ENCODE peak calls at places on chromosomes 4 and X, in nine cellular contexts. Q is HCT116, O is left lung, L is ovary, Y is heart left ventricle, C is psoas muscle, E is left ventricle myocardium inferior, U is IMR-90, J is MM.1S. X is an unnamed sample. For H3K4me1, the result is how much of the 10 kb centered on the place peaks cover.

GRCh38 chr4:165763640-165764039 is 109.4 kb upstream of the TLL1 start:
- DNase-seq in C (no peak), Q (no peak), J (no peak), Y (no peak), E (no peak), L (no peak), O (no peak), U (no peak), X (no peak)

GRCh38 chr4:151238477-151238876 is 38.5 kb upstream of the PRSS48 start:
- DNase-seq in U (peak), E (no peak), C (no peak), Y (no peak), L (no peak), Q (no peak), J (no peak), O (no peak), X (no peak)

GRCh38 chr4:47831026-47831689 is 6.7 kb downstream of the CORIN start:
- DNase-seq in C (peak), L (no peak), J (no peak), Y (no peak), U (no peak), Q (no peak), E (no peak), O (no peak), X (no peak)

GRCh38 chr4:14110407-14110806 is 482.9 kb upstream of the BOD1L1 start:
- DNase-seq in U (peak), C (no peak), L (no peak), Q (no peak), Y (no peak), J (no peak), O (no peak), E (no peak), X (no peak)

GRCh38 chrX:112521658-112522057 is 158.1 kb downstream of the LHFPL1 start:
- DNase-seq in C (no peak), Y (no peak), U (no peak), E (no peak), Q (no peak), L (no peak), O (no peak), J (no peak), X (no peak)

GRCh38 chr4:33628296-33628695 is 2616.0 kb downstream of the ARAP2 start:
- DNase-seq in Q (no peak), E (no peak), C (no peak), O (no peak), Y (no peak), J (no peak), L (no peak), U (no peak), X (no peak)

GRCh38 chr4:86089053-86089452 is 270.8 kb downstream of the MAPK10 start:
- DNase-seq in E (no peak), O (no peak), J (no peak), C (no peak), Y (no peak), U (no peak), L (no peak), Q (no peak), X (no peak)

GRCh38 chr4:20544645-20545044 is 155.6 kb upstream of the PACRGL start:
- DNase-seq in C (no peak), Q (peak), L (no peak), U (peak), E (no peak), J (peak), Y (no peak), O (no peak), X (no peak)

GRCh38 chrX:129777218-129777768 is 2.5 kb upstream of the SASH3 start:
- DNase-seq in Y (peak), O (peak), E (peak), J (peak), L (no peak), U (no peak), C (peak), Q (no peak), X (peak)

GRCh38 chrX:96453139-96453538 is 231.5 kb upstream of the DIAPH2 start:
- DNase-seq in Q (no peak), C (no peak), J (no peak), L (no peak), O (no peak), U (no peak), Y (no peak), E (no peak), X (no peak)

GRCh38 chrX:16386126-16386525 is 218.8 kb downstream of the MAGEB17 start:
- DNase-seq in U (peak), E (no peak), O (no peak), C (no peak), L (no peak), Q (no peak), J (no peak), Y (no peak), X (no peak)

GRCh38 chr4:52657630-52658501 is 1.2 kb downstream of the USP46 start:
- DNase-seq in O (peak), U (peak), E (no peak), Y (peak), Q (peak), J (no peak), C (peak), L (peak), X (no peak)

GRCh38 chr4:98747659-98748091 is 89.3 kb upstream of the TSPAN5 start:
- DNase-seq in L (no peak), Y (no peak), O (no peak), Q (peak), E (no peak), U (no peak), C (no peak), J (no peak), X (no peak)

GRCh38 chrX:132751043-132751690 is 207.3 kb downstream of the HS6ST2 start:
- DNase-seq in Y (no peak), O (no peak), U (no peak), J (peak), E (no peak), Q (no peak), C (no peak), L (no peak), X (no peak)

GRCh38 chrX:46327229-46328081 is 217.8 kb downstream of the ZNF674 start:
- DNase-seq in J (no peak), O (peak), E (peak), Y (no peak), Q (peak), U (no peak), L (no peak), C (no peak), X (peak)

GRCh38 chr4:145507636-145508035 is 26.0 kb downstream of the SMAD1 start:
- DNase-seq in O (no peak), J (peak), Y (no peak), E (no peak), C (no peak), Q (no peak), U (peak), L (no peak), X (no peak)

GRCh38 chr4:738781-739280 is 33.2 kb downstream of the PCGF3 start:
- DNase-seq in U (no peak), J (no peak), Q (no peak), E (no peak), C (no peak), O (no peak), Y (no peak), L (no peak), X (no peak)

GRCh38 chr4:8771258-8771590 is 100.4 kb downstream of the HMX1 start:
- DNase-seq in E (peak), J (no peak), U (no peak), Y (peak), Q (no peak), O (peak), C (peak), L (peak), X (peak)

GRCh38 chr4:5636766-5637670 is 71.3 kb downstream of the EVC2 start:
- DNase-seq in C (no peak), O (no peak), U (no peak), Y (no peak), E (no peak), Q (no peak), J (no peak), L (no peak), X (no peak)

GRCh38 chr4:75985116-75985515 is 5.6 kb downstream of the SDAD1 start:
- DNase-seq in L (no peak), C (no peak), Y (no peak), U (peak), O (no peak), Q (no peak), J (no peak), E (no peak), X (no peak)

GRCh38 chr4:120870279-120870673 is 52.2 kb downstream of the PRDM5 start:
- DNase-seq in O (no peak), L (no peak), C (no peak), E (no peak), J (no peak), Y (no peak), U (no peak), Q (no peak), X (no peak)

GRCh38 chrX:5683996-5684395 is 544.7 kb downstream of the NLGN4X start:
- DNase-seq in C (no peak), Y (no peak), L (no peak), U (no peak), J (peak), Q (no peak), E (no peak), O (no peak), X (no peak)

GRCh38 chr4:83709627-83710026 is 173.7 kb downstream of the GPAT3 start:
- DNase-seq in J (no peak), U (no peak), C (no peak), Q (no peak), O (no peak), E (no peak), L (no peak), Y (no peak), X (no peak)

GRCh38 chr4:26032142-26032541 is 118.1 kb downstream of the SMIM20 start:
- DNase-seq in E (no peak), L (no peak), U (peak), Y (no peak), C (no peak), Q (no peak), J (no peak), O (no peak), X (no peak)

GRCh38 chr4:9979101-9979815 is 42.0 kb downstream of the SLC2A9 start:
- DNase-seq in U (no peak), J (no peak), E (no peak), Y (no peak), C (no peak), L (no peak), O (no peak), Q (no peak), X (no peak)

GRCh38 chr4:152939655-152940054 is 3.5 kb downstream of the FHDC1 start:
- DNase-seq in Y (no peak), U (no peak), E (no peak), C (no peak), Q (no peak), L (no peak), J (no peak), O (no peak), X (no peak)

GRCh38 chr4:176262243-176262642 is 6.8 kb downstream of the ASB5 start:
- DNase-seq in U (no peak), J (no peak), O (no peak), C (no peak), E (no peak), Q (no peak), Y (no peak), L (no peak), X (no peak)

GRCh38 chr4:33111106-33111505 is 2390.9 kb downstream of the PCDH7 start:
- DNase-seq in L (no peak), Q (no peak), E (no peak), C (no peak), U (no peak), O (no peak), J (no peak), Y (no peak), X (no peak)

GRCh38 chrX:20218809-20219505 is 47.8 kb downstream of the RPS6KA3 start:
- DNase-seq in C (no peak), U (peak), O (no peak), Y (no peak), E (no peak), L (no peak), J (no peak), Q (no peak), X (no peak)

DNA sequence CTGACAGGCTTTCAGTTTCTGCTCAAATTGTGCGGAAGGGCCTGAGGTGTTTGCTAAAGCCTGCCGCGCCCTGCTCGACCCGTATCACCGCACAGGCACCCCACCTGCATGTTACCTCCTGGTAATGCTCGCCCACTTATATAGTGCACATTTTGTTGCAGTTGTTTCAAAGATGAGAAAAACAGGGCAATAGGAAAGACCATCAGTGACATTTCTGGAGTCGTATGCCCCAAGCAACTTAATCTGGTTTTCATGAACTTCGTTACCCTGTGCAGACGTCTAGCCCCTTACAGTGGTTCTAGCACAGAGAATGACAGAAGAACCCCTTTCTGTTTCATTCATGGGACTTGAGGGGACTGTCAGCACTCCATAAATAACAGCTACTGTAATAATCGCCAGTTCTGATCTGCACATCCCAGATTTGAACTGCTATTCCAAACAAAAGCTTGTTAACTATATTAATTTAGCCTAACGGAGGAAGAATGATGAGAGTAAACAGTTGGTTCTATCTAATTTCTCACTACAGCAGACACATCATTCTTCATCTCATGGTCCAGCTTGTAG is 940 bp upstream of the DCTD start:
- DNase-seq in Y (no peak), C (no peak), O (no peak), L (no peak), Q (no peak), U (no peak), J (no peak), E (no peak), X (no peak)
- H3K4me3 ChIP-seq in Y (peak), C (peak), O (peak), L (peak), Q (peak), U (peak), J (peak), E (peak), X (peak)

DNA sequence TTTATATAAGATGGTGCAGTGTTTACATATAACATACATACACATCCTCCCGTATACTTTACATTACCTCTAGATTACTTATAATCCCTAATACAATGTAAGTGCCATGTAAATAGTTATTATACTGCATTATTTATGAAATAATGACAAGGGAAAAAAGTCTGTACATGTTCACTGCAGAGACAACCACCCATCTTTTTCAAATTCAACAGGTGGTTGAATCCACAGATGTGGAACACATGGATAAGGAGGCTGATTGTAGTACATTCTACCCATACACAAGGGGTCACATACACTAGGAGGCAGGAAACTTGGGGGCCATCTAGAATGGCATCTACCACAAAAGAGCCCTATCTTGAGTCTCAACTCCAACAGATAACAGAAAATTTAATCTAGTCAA is 3.4 kb upstream of the IDS start:
- DNase-seq in C (no peak), U (no peak), Y (no peak), J (no peak), L (no peak), Q (no peak), E (no peak), O (no peak), X (no peak)
- TF ChIP-seq CTCF in C (no peak), U (no peak), Y (no peak), J (no peak), L (no peak), Q (no peak), E (no peak), O (no peak), X (no peak)

DNA sequence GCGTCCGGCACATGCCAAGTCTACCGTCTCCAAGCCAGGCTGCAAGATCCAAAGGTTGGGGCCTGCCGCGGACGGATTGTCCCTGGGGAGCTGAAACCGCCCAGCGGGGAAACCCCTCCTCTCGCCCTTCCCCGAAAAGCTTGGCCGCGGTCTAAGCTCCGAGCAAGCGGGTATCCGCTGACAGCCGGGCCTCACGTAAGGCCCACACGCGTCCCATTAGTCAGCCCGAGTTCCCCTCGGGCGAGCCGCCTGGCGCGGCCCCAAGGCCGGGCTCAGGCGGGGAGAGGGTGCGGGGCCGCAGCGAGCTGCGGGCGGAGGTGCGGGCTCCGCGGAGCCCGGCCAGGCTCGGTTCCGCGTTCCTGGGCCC is 6.9 kb upstream of the BCOR start:
- DNase-seq in O (peak), C (peak), Q (no peak), E (peak), J (peak), U (peak), L (peak), Y (peak), X (peak)
- H3K4me1 ChIP-seq in O (under half), C (under half), Q (half or more), E (under half), J (under half), U (under half), L (under half), Y (under half), X (under half)

DNA sequence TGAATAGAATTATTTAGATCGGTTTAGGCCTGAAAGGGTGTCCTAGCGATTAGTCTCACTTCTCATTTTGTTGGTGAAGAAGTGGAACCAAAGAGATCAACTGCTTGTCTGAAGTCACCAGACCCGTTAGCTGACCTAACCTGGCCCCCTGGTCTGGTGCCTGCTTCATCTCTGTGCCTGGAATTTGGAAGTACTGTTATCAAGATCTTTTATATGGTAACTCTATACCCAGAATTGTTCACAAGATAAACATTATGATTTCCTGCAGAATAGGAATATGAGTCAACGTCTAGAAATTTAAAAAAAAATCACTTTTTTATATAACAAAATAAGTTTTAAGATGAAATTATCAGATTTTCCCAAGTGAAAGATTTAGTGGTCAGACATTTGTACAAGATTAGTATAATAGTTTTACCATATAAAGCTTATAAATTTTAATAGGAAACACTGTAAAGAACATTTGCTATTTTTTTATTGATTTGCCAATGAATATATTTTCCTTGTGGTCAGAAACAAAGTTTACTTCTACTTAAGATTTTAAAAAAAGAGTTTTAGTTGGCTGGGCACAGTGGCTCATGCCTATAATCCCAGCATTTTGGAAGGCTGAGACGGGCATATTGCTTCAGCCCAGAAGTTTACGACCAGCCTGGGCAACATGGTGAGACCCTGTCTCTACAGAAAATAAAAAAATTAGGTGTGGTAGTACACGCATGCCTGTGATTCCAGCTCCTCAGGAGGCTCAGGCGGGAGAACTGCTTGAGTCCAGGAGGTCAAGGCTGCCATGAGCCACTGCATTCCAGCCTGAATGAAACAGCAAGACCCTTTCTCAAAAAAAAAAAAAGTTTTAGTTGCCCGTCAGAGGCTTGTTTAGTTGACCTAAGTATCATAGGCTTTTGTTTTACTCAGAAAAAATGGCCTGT is 37.0 kb downstream of the LRP2BP start:
- DNase-seq in C (no peak), Y (no peak), U (peak), O (no peak), L (no peak), J (no peak), E (no peak), Q (no peak), X (no peak)
- H3K4me3 ChIP-seq in C (no peak), Y (no peak), U (no peak), O (no peak), L (no peak), J (no peak), E (no peak), Q (no peak), X (no peak)

GRCh38 chrX:107325467-107325866 is 119.1 kb downstream of the DNAAF6 start:
- DNase-seq in C (no peak), U (no peak), Q (no peak), E (no peak), Y (no peak), L (no peak), J (no peak), O (no peak), X (no peak)

GRCh38 chrX:107323786-107324492 is 117.5 kb downstream of the DNAAF6 start:
- DNase-seq in Y (no peak), U (no peak), O (no peak), J (no peak), Q (no peak), E (no peak), C (no peak), L (no peak), X (no peak)

DNA sequence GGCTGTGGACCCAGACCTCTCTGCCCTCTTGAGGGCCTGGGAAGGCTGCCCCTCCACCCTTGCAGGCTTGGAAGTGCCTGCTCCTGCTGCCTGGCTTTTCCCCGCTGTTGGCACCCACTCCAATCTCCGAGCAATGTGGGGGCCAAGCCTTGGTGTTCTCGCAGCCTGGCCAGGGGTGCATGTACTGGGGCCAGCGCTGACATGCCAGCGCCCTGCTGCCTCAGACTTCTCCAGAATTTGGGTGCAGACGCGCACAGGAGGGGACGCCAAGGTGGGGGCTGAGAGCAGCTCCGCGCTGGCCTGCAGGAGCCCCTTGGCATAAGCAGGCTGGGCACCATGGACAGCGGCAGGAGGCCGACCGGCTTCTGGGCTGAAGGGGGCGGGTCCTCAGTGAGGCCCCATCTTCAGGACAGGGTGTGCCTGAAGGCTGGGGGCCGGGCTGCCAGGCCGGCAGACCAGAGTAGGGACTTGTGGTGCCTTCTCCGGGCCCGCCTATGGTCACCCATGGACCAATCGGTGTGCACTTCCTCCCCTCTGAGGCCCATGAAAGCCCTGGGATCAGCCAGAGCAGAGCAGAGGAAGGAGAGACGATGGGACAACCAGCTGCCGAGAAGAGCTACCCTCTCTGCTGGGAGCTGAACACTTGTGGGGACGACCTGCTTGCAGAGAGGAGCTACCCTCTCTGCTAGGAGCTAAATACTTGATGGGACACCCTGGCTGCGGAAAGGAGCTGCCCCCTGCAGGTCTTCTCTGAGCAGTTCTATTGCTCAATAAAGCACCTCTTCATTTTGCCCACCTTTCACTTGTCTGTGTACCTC is 118.3 kb downstream of the DNAAF6 start:
- DNase-seq in O (peak), J (peak), Q (no peak), L (peak), Y (peak), E (no peak), C (no peak), U (peak), X (peak)
- TF ChIP-seq CTCF in O (no peak), J (no peak), Q (peak), L (no peak), Y (no peak), E (peak), C (no peak), U (peak), X (no peak)

X was measured in lower lobe of right lung.